ENCODE peak calls at places on chromosomes 6 and 20, in eight cellular contexts. One of them, this sample, is unnamed.

GRCh38 chr6:147699637-147700036 is 191.1 kb downstream of the SAMD5 start:
- DNase-seq in mammary epithelial cell: peak
- DNase-seq in NCI-H1417 treated with DMSO at 0.1 percent for 48 hours: no peak
- DNase-seq in foreskin keratinocyte: peak
- DNase-seq in astrocyte of the spinal cord: peak
- DNase-seq in NCI-H1436: no peak
- DNase-seq in NCI-H2081: no peak
- DNase-seq in stimulated activated CD8-positive, alpha-beta memory T cell treated with anti-CD3 and anti-CD28 coated beads, Interleukin-4, amount 100 ng/mL, for 1 hour: no peak
- DNase-seq in this sample: no peak

GRCh38 chr6:30260036-30260504 is 46.9 kb upstream of the TRIM26 start:
- DNase-seq in mammary epithelial cell: no peak
- DNase-seq in NCI-H1417 treated with DMSO at 0.1 percent for 48 hours: no peak
- DNase-seq in foreskin keratinocyte: no peak
- DNase-seq in astrocyte of the spinal cord: no peak
- DNase-seq in NCI-H1436: no peak
- DNase-seq in NCI-H2081: no peak
- DNase-seq in stimulated activated CD8-positive, alpha-beta memory T cell treated with anti-CD3 and anti-CD28 coated beads, Interleukin-4, amount 100 ng/mL, for 1 hour: no peak
- DNase-seq in this sample: no peak

GRCh38 chr6:149335924-149336323 is 18.4 kb downstream of the TAB2 start:
- DNase-seq in mammary epithelial cell: peak
- DNase-seq in NCI-H1417 treated with DMSO at 0.1 percent for 48 hours: no peak
- DNase-seq in foreskin keratinocyte: peak
- DNase-seq in astrocyte of the spinal cord: peak
- DNase-seq in NCI-H1436: no peak
- DNase-seq in NCI-H2081: no peak
- DNase-seq in stimulated activated CD8-positive, alpha-beta memory T cell treated with anti-CD3 and anti-CD28 coated beads, Interleukin-4, amount 100 ng/mL, for 1 hour: no peak
- DNase-seq in this sample: no peak

GRCh38 chr6:132392792-132393191 is 8.5 kb downstream of the MOXD1 start:
- DNase-seq in mammary epithelial cell: peak
- DNase-seq in NCI-H1417 treated with DMSO at 0.1 percent for 48 hours: no peak
- DNase-seq in foreskin keratinocyte: no peak
- DNase-seq in astrocyte of the spinal cord: no peak
- DNase-seq in NCI-H1436: no peak
- DNase-seq in NCI-H2081: no peak
- DNase-seq in stimulated activated CD8-positive, alpha-beta memory T cell treated with anti-CD3 and anti-CD28 coated beads, Interleukin-4, amount 100 ng/mL, for 1 hour: no peak
- DNase-seq in this sample: no peak

GRCh38 chr6:27893059-27893835 is 18.9 kb downstream of the OR2B2 start:
- DNase-seq in mammary epithelial cell: peak
- DNase-seq in NCI-H1417 treated with DMSO at 0.1 percent for 48 hours: peak
- DNase-seq in foreskin keratinocyte: peak
- DNase-seq in astrocyte of the spinal cord: peak
- DNase-seq in NCI-H1436: peak
- DNase-seq in NCI-H2081: peak
- DNase-seq in stimulated activated CD8-positive, alpha-beta memory T cell treated with anti-CD3 and anti-CD28 coated beads, Interleukin-4, amount 100 ng/mL, for 1 hour: peak
- DNase-seq in this sample: no peak

GRCh38 chr20:15818651-15819071 is 754.6 kb downstream of the KIF16B start:
- DNase-seq in mammary epithelial cell: peak
- DNase-seq in NCI-H1417 treated with DMSO at 0.1 percent for 48 hours: peak
- DNase-seq in foreskin keratinocyte: no peak
- DNase-seq in astrocyte of the spinal cord: no peak
- DNase-seq in NCI-H1436: no peak
- DNase-seq in NCI-H2081: peak
- DNase-seq in stimulated activated CD8-positive, alpha-beta memory T cell treated with anti-CD3 and anti-CD28 coated beads, Interleukin-4, amount 100 ng/mL, for 1 hour: no peak
- DNase-seq in this sample: no peak

GRCh38 chr6:42424906-42425474 is 26.7 kb downstream of the TRERF1 start:
- DNase-seq in mammary epithelial cell: no peak
- DNase-seq in NCI-H1417 treated with DMSO at 0.1 percent for 48 hours: no peak
- DNase-seq in foreskin keratinocyte: no peak
- DNase-seq in astrocyte of the spinal cord: no peak
- DNase-seq in NCI-H1436: no peak
- DNase-seq in NCI-H2081: no peak
- DNase-seq in stimulated activated CD8-positive, alpha-beta memory T cell treated with anti-CD3 and anti-CD28 coated beads, Interleukin-4, amount 100 ng/mL, for 1 hour: no peak
- DNase-seq in this sample: no peak

GRCh38 chr6:80366721-80367120 is 260.2 kb downstream of the BCKDHB start:
- DNase-seq in mammary epithelial cell: no peak
- DNase-seq in NCI-H1417 treated with DMSO at 0.1 percent for 48 hours: no peak
- DNase-seq in foreskin keratinocyte: no peak
- DNase-seq in astrocyte of the spinal cord: peak
- DNase-seq in NCI-H1436: no peak
- DNase-seq in NCI-H2081: peak
- DNase-seq in stimulated activated CD8-positive, alpha-beta memory T cell treated with anti-CD3 and anti-CD28 coated beads, Interleukin-4, amount 100 ng/mL, for 1 hour: no peak
- DNase-seq in this sample: no peak

GRCh38 chr6:166949533-166950442 is 6.6 kb downstream of the RNASET2 start:
- DNase-seq in mammary epithelial cell: no peak
- DNase-seq in NCI-H1417 treated with DMSO at 0.1 percent for 48 hours: no peak
- DNase-seq in foreskin keratinocyte: no peak
- DNase-seq in astrocyte of the spinal cord: no peak
- DNase-seq in NCI-H1436: no peak
- DNase-seq in NCI-H2081: no peak
- DNase-seq in stimulated activated CD8-positive, alpha-beta memory T cell treated with anti-CD3 and anti-CD28 coated beads, Interleukin-4, amount 100 ng/mL, for 1 hour: no peak
- DNase-seq in this sample: no peak

GRCh38 chr20:50214226-50215024 is 23.8 kb downstream of the CEBPB start:
- DNase-seq in mammary epithelial cell: no peak
- DNase-seq in NCI-H1417 treated with DMSO at 0.1 percent for 48 hours: no peak
- DNase-seq in foreskin keratinocyte: no peak
- DNase-seq in astrocyte of the spinal cord: no peak
- DNase-seq in NCI-H1436: no peak
- DNase-seq in NCI-H2081: no peak
- DNase-seq in stimulated activated CD8-positive, alpha-beta memory T cell treated with anti-CD3 and anti-CD28 coated beads, Interleukin-4, amount 100 ng/mL, for 1 hour: no peak
- DNase-seq in this sample: no peak

GRCh38 chr6:47934023-47934422 is 152.2 kb downstream of the OPN5 start:
- DNase-seq in mammary epithelial cell: no peak
- DNase-seq in NCI-H1417 treated with DMSO at 0.1 percent for 48 hours: no peak
- DNase-seq in foreskin keratinocyte: no peak
- DNase-seq in astrocyte of the spinal cord: no peak
- DNase-seq in NCI-H1436: no peak
- DNase-seq in NCI-H2081: no peak
- DNase-seq in stimulated activated CD8-positive, alpha-beta memory T cell treated with anti-CD3 and anti-CD28 coated beads, Interleukin-4, amount 100 ng/mL, for 1 hour: no peak
- DNase-seq in this sample: no peak

GRCh38 chr6:56292505-56293181 is 45.3 kb upstream of the COL21A1 start:
- DNase-seq in mammary epithelial cell: peak
- DNase-seq in NCI-H1417 treated with DMSO at 0.1 percent for 48 hours: no peak
- DNase-seq in foreskin keratinocyte: peak
- DNase-seq in astrocyte of the spinal cord: peak
- DNase-seq in NCI-H1436: no peak
- DNase-seq in NCI-H2081: peak
- DNase-seq in stimulated activated CD8-positive, alpha-beta memory T cell treated with anti-CD3 and anti-CD28 coated beads, Interleukin-4, amount 100 ng/mL, for 1 hour: no peak
- DNase-seq in this sample: no peak

GRCh38 chr6:165858571-165858970 is 195.5 kb upstream of the PDE10A start:
- DNase-seq in mammary epithelial cell: no peak
- DNase-seq in NCI-H1417 treated with DMSO at 0.1 percent for 48 hours: no peak
- DNase-seq in foreskin keratinocyte: no peak
- DNase-seq in astrocyte of the spinal cord: no peak
- DNase-seq in NCI-H1436: no peak
- DNase-seq in NCI-H2081: no peak
- DNase-seq in stimulated activated CD8-positive, alpha-beta memory T cell treated with anti-CD3 and anti-CD28 coated beads, Interleukin-4, amount 100 ng/mL, for 1 hour: no peak
- DNase-seq in this sample: no peak

GRCh38 chr6:47075741-47076421 is 33.7 kb upstream of the ADGRF1 start:
- DNase-seq in mammary epithelial cell: peak
- DNase-seq in NCI-H1417 treated with DMSO at 0.1 percent for 48 hours: no peak
- DNase-seq in foreskin keratinocyte: no peak
- DNase-seq in astrocyte of the spinal cord: peak
- DNase-seq in NCI-H1436: no peak
- DNase-seq in NCI-H2081: no peak
- DNase-seq in stimulated activated CD8-positive, alpha-beta memory T cell treated with anti-CD3 and anti-CD28 coated beads, Interleukin-4, amount 100 ng/mL, for 1 hour: no peak
- DNase-seq in this sample: no peak

GRCh38 chr6:39243809-39244208 is 14.5 kb upstream of the KCNK5 start:
- DNase-seq in mammary epithelial cell: peak
- DNase-seq in NCI-H1417 treated with DMSO at 0.1 percent for 48 hours: no peak
- DNase-seq in foreskin keratinocyte: no peak
- DNase-seq in astrocyte of the spinal cord: no peak
- DNase-seq in NCI-H1436: no peak
- DNase-seq in NCI-H2081: no peak
- DNase-seq in stimulated activated CD8-positive, alpha-beta memory T cell treated with anti-CD3 and anti-CD28 coated beads, Interleukin-4, amount 100 ng/mL, for 1 hour: no peak
- DNase-seq in this sample: no peak

GRCh38 chr6:136959471-136959891 is 37.4 kb downstream of the SLC35D3 start:
- DNase-seq in mammary epithelial cell: no peak
- DNase-seq in NCI-H1417 treated with DMSO at 0.1 percent for 48 hours: peak
- DNase-seq in foreskin keratinocyte: no peak
- DNase-seq in astrocyte of the spinal cord: no peak
- DNase-seq in NCI-H1436: peak
- DNase-seq in NCI-H2081: peak
- DNase-seq in stimulated activated CD8-positive, alpha-beta memory T cell treated with anti-CD3 and anti-CD28 coated beads, Interleukin-4, amount 100 ng/mL, for 1 hour: no peak
- DNase-seq in this sample: no peak

This sample was measured in cortex of kidney.